ENCODE peak calls at places on chromosomes 1 and 21, in ten cellular contexts. Y is mammary epithelial cell, H is fibroblast of lung, M is neural progenitor cell, B is neuronal stem cell, I is colonic mucosa, W is endodermal cell, Z is IMR-90, N is mesenchymal stem cell, G is PC-3. U is an unnamed sample.

GRCh38 chr1:218865591-218865990 is 308.1 kb upstream of the LYPLAL1 start:
- DNase-seq in Y (peak; percentile 79), H (peak; percentile 80), M (no peak), B (no peak), I (no peak), W (no peak), Z (peak; percentile 47), N (peak; percentile 31), G (peak; percentile 66), U (peak; percentile 41)

GRCh38 chr1:156601122-156601830 is at the start of gene GPATCH4:
- DNase-seq in Y (peak; percentile 81), H (peak; percentile 91), M (peak; percentile 88), B (peak; percentile 73), I (peak; percentile 83), W (peak; percentile 93), Z (peak; percentile 92), N (peak; percentile 93), G (peak; percentile 90), U (peak; percentile 98)

GRCh38 chr1:88773540-88774150 is 89.6 kb downstream of the PKN2 start:
- DNase-seq in Y (peak; percentile 88), H (peak; percentile 74), M (no peak), B (no peak), I (peak; percentile 40), W (no peak), Z (peak; percentile 72), N (peak; percentile 65), G (peak; percentile 78), U (peak; percentile 20)

GRCh38 chr1:55052221-55053142 is 13.1 kb downstream of the PCSK9 start:
- DNase-seq in Y (no peak), H (no peak), M (no peak), B (no peak), I (no peak), W (no peak), Z (no peak), N (no peak), G (no peak), U (no peak)

GRCh38 chr1:30466026-30466425 is 257.4 kb downstream of the MATN1 start:
- DNase-seq in Y (no peak), H (no peak), M (no peak), B (no peak), I (no peak), W (no peak), Z (no peak), N (no peak), G (no peak), U (no peak)

GRCh38 chr1:203028784-203029553 is 2.7 kb downstream of the PPFIA4 start:
- DNase-seq in Y (no peak), H (no peak), M (no peak), B (no peak), I (peak; percentile 12), W (no peak), Z (no peak), N (peak; percentile 39), G (no peak), U (peak; percentile 28)

GRCh38 chr1:10724948-10725852 is 71.2 kb downstream of the CASZ1 start:
- DNase-seq in Y (no peak), H (peak; percentile 36), M (no peak), B (no peak), I (no peak), W (no peak), Z (peak; percentile 8), N (no peak), G (peak; percentile 25), U (peak; percentile 89)

GRCh38 chr1:62687421-62687902 is 724 bp downstream of the DOCK7 start:
- DNase-seq in Y (peak; percentile 41), H (peak; percentile 45), M (peak; percentile 81), B (peak; percentile 54), I (peak; percentile 47), W (peak; percentile 79), Z (peak; percentile 43), N (peak; percentile 45), G (peak; percentile 42), U (peak; percentile 65)

GRCh38 chr1:203563291-203563690 is 63.3 kb upstream of the ATP2B4 start:
- DNase-seq in Y (no peak), H (no peak), M (no peak), B (no peak), I (no peak), W (no peak), Z (no peak), N (no peak), G (peak; percentile 27), U (no peak)

GRCh38 chr21:30166705-30167104 is at the start of gene CLDN17:
- DNase-seq in Y (no peak), H (no peak), M (no peak), B (no peak), I (no peak), W (no peak), Z (no peak), N (no peak), G (no peak), U (no peak)

DNA sequence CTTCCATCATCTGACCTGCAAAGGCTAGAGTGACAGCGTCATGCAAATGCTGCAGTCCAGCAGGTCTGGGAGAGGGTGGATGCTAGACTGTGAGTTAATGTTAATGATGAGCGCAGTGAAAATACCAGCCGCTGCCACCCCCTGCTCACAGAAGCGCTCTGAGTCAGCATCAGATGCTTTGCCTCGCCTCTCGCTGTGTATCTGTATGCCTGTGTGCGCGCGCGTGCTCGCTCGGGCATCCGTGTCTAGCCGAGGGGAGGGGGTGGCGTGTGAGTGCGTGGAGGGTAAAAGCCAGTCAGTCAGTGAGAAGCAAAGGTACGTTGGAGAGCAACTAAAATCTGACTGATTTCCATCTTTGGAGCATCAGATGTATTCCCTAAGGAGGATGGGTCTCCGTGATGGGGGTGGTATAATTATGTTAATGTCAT is 858.7 kb downstream of the USP25 start:
- DNase-seq in Y (peak; percentile 85), H (peak; percentile 92), M (peak; percentile 75), B (peak; percentile 32), I (peak; percentile 32), W (peak; percentile 78), Z (peak; percentile 84), N (peak; percentile 73), G (peak; percentile 28), U (peak; percentile 91)
- H3K9ac ChIP-seq in Y (peak overlapping the region; percentile 89), H (peak overlapping the region; percentile 32), M (no peak overlapping the region), B (no peak overlapping the region), I (no peak overlapping the region), W (no peak overlapping the region), Z (no peak overlapping the region), N (peak overlapping the region; percentile 94), G (no peak overlapping the region), U (peak overlapping the region; percentile 87)

GRCh38 chr21:34617753-34618339 is 2.9 kb upstream of the RCAN1 start:
- DNase-seq in Y (no peak), H (no peak), M (no peak), B (no peak), I (no peak), W (no peak), Z (no peak), N (no peak), G (no peak), U (no peak)

GRCh38 chr21:34613679-34614442 is 1.1 kb downstream of the RCAN1 start:
- DNase-seq in Y (peak; percentile 4), H (peak; percentile 25), M (peak; percentile 35), B (no peak), I (no peak), W (no peak), Z (peak; percentile 7), N (peak; percentile 36), G (peak; percentile 42), U (peak; percentile 48)

GRCh38 chr21:34614443-34614692 is 545 bp downstream of the RCAN1 start:
- DNase-seq in Y (no peak), H (no peak), M (no peak), B (no peak), I (no peak), W (no peak), Z (no peak), N (no peak), G (no peak), U (peak; percentile 46)

GRCh38 chr21:34614693-34615486 is at the start of gene RCAN1:
- DNase-seq in Y (peak; percentile 91), H (peak; percentile 92), M (peak; percentile 97), B (peak; percentile 90), I (peak; percentile 95), W (peak; percentile 94), Z (peak; percentile 91), N (peak; percentile 96), G (peak; percentile 96), U (peak; percentile 98)

GRCh38 chr21:34615487-34615814 is 538 bp upstream of the RCAN1 start:
- DNase-seq in Y (no peak), H (no peak), M (no peak), B (no peak), I (no peak), W (no peak), Z (no peak), N (no peak), G (no peak), U (no peak)
- H3K27me3 ChIP-seq in Y (no peaks in the 10 kb centered on the region), H (peaks cover 3% of the 10 kb centered on the region), M (peaks cover 59% of the 10 kb centered on the region), B (no peaks in the 10 kb centered on the region), I (no peaks in the 10 kb centered on the region), W (peaks cover 57% of the 10 kb centered on the region), Z (peaks cover 12% of the 10 kb centered on the region), N (peaks cover 6% of the 10 kb centered on the region), G (no peaks in the 10 kb centered on the region), U (no peaks in the 10 kb centered on the region)

GRCh38 chr1:109658533-109659051 is 2.7 kb downstream of the GSTM4 start:
- DNase-seq in Y (no peak), H (no peak), M (no peak), B (no peak), I (no peak), W (no peak), Z (no peak), N (no peak), G (no peak), U (no peak)

GRCh38 chr1:109659145-109659544 is 3.2 kb downstream of the GSTM4 start:
- DNase-seq in Y (no peak), H (no peak), M (no peak), B (no peak), I (no peak), W (no peak), Z (no peak), N (no peak), G (no peak), U (no peak)

GRCh38 chr1:109655624-109656519 is at the start of gene GSTM4:
- DNase-seq in Y (peak; percentile 38), H (peak; percentile 74), M (peak; percentile 86), B (peak; percentile 68), I (peak; percentile 93), W (peak; percentile 94), Z (peak; percentile 61), N (peak; percentile 90), G (peak; percentile 57), U (peak; percentile 93)

GRCh38 chr1:109657970-109658369 is 2.1 kb downstream of the GSTM4 start:
- DNase-seq in Y (no peak), H (no peak), M (no peak), B (no peak), I (no peak), W (no peak), Z (no peak), N (no peak), G (no peak), U (no peak)

GRCh38 chr1:109657395-109657794 is 1.5 kb downstream of the GSTM4 start:
- DNase-seq in Y (no peak), H (no peak), M (no peak), B (no peak), I (no peak), W (no peak), Z (no peak), N (no peak), G (no peak), U (no peak)
- H3K4me1 ChIP-seq in Y (peaks cover 9% of the 10 kb centered on the region), H (peaks cover 4% of the 10 kb centered on the region), M (peaks cover 3% of the 10 kb centered on the region), B (peaks cover 3% of the 10 kb centered on the region), I (no peaks in the 10 kb centered on the region), W (no peaks in the 10 kb centered on the region), Z (no peaks in the 10 kb centered on the region), N (peaks cover 29% of the 10 kb centered on the region), G (peaks cover 18% of the 10 kb centered on the region), U (peaks cover 13% of the 10 kb centered on the region)

GRCh38 chr1:153292740-153293479 is 19.8 kb downstream of the PGLYRP3 start:
- DNase-seq in Y (no peak), H (no peak), M (no peak), B (no peak), I (no peak), W (peak; percentile 57), Z (no peak), N (no peak), G (no peak), U (no peak)
- H3K9ac ChIP-seq in Y (no peak overlapping the region), H (no peak overlapping the region), M (no peak overlapping the region), B (peak overlapping the region; percentile 30), I (no peak overlapping the region), W (no peak overlapping the region), Z (no peak overlapping the region), N (no peak overlapping the region), G (no peak overlapping the region), U (no peak overlapping the region)